ENCODE peak calls at places on chromosome 4, in nine cellular contexts. I is lower lobe of right lung; F is iPS-NIHi11; V is T-cell; A is germinal center; O is upper lobe of left lung; M is stimulated activated CD4-positive, alpha-beta T cell treated with anti-CD3 and anti-CD28 coated beads, TNF-alpha, amount 100 ng/mL, for 48 hours; S is lower leg skin; P is mesenchymal stem cell. U is an unnamed sample.

GRCh38 chr4:3111461-3111860 is 37.0 kb downstream of the HTT start:
- DNase-seq in M (no peak), S (no peak), I (no peak), V (no peak), P (peak; percentile 92), O (no peak), F (peak; percentile 36), A (no peak), U (no peak)

GRCh38 chr4:53919605-53920004 is 144.8 kb downstream of the CHIC2 start:
- DNase-seq in O (peak; percentile 39), V (no peak), S (no peak), M (no peak), I (peak; percentile 68), A (no peak), F (no peak), P (peak; percentile 35), U (no peak)

GRCh38 chr4:71006203-71006907 is 12.9 kb downstream of the DCK start:
- DNase-seq in V (no peak), I (no peak), O (no peak), F (no peak), A (peak; percentile 31), P (no peak), M (no peak), S (no peak), U (no peak)

GRCh38 chr4:23999714-24000113 is 109.9 kb upstream of the PPARGC1A start:
- DNase-seq in V (no peak), M (no peak), O (no peak), I (no peak), P (no peak), A (no peak), S (no peak), F (no peak), U (no peak)

GRCh38 chr4:83386931-83387897 is 52.6 kb upstream of the HPSE start:
- DNase-seq in A (no peak), I (no peak), S (no peak), F (peak; percentile 41), P (peak; percentile 17), O (no peak), V (no peak), M (no peak), U (no peak)

GRCh38 chr4:21410372-21410771 is 538.2 kb downstream of the KCNIP4 start:
- DNase-seq in P (no peak), M (no peak), O (no peak), A (no peak), V (no peak), F (no peak), S (no peak), I (no peak), U (no peak)

GRCh38 chr4:7854697-7855370 is 84.8 kb downstream of the AFAP1 start:
- DNase-seq in A (no peak), S (no peak), F (no peak), I (no peak), P (no peak), O (no peak), V (peak; percentile 62), M (peak; percentile 29), U (no peak)

GRCh38 chr4:25011135-25011866 is 19.4 kb downstream of the LGI2 start:
- DNase-seq in O (no peak), V (no peak), M (no peak), P (no peak), A (no peak), I (no peak), F (no peak), S (no peak), U (no peak)

GRCh38 chr4:146639414-146639814 is 721 bp downstream of the POU4F2 start:
- DNase-seq in M (no peak), V (no peak), F (no peak), P (no peak), O (no peak), A (no peak), I (no peak), S (no peak), U (no peak)

GRCh38 chr4:10108391-10108790 is 8.2 kb downstream of the WDR1 start:
- DNase-seq in S (no peak), A (no peak), F (no peak), M (no peak), O (no peak), V (no peak), I (no peak), P (no peak), U (no peak)

U was measured in iPS DF 19.7.